ENCODE peak calls at places on chromosomes 3 and 15, in four cellular contexts. One of them, this sample, is unnamed.

GRCh38 chr3:24119321-24119751 is 174.2 kb downstream of the NR1D2 start:
- DNase-seq in osteoblast: peak; percentile 60
- DNase-seq in CD8-positive, alpha-beta memory T cell: no peak
- DNase-seq in sigmoid colon: no peak
- DNase-seq in this sample: no peak

GRCh38 chr15:75640483-75641175 is 605 bp upstream of the IMP3 start:
- DNase-seq in sigmoid colon: no peak
- DNase-seq in osteoblast: peak; percentile 88
- DNase-seq in CD8-positive, alpha-beta memory T cell: peak; percentile 71
- DNase-seq in this sample: peak; percentile 58

GRCh38 chr3:134373942-134374790 is at the start of gene AMOTL2:
- DNase-seq in CD8-positive, alpha-beta memory T cell: no peak
- DNase-seq in sigmoid colon: peak; percentile 95
- DNase-seq in osteoblast: peak; percentile 100
- DNase-seq in this sample: peak; percentile 86

GRCh38 chr3:4778119-4778518 is 201.1 kb upstream of the BHLHE40 start:
- DNase-seq in CD8-positive, alpha-beta memory T cell: no peak
- DNase-seq in sigmoid colon: no peak
- DNase-seq in osteoblast: no peak
- DNase-seq in this sample: no peak

GRCh38 chr3:170033489-170033888 is 4.3 kb upstream of the GPR160 start:
- DNase-seq in osteoblast: no peak
- DNase-seq in sigmoid colon: no peak
- DNase-seq in CD8-positive, alpha-beta memory T cell: peak; percentile 66
- DNase-seq in this sample: no peak

GRCh38 chr3:29789686-29790085 is 508.8 kb downstream of the RBMS3 start:
- DNase-seq in sigmoid colon: no peak
- DNase-seq in osteoblast: no peak
- DNase-seq in CD8-positive, alpha-beta memory T cell: no peak
- DNase-seq in this sample: no peak

GRCh38 chr3:64278631-64279030 is 53.4 kb upstream of the PRICKLE2 start:
- DNase-seq in sigmoid colon: no peak
- DNase-seq in CD8-positive, alpha-beta memory T cell: no peak
- DNase-seq in osteoblast: no peak
- DNase-seq in this sample: no peak

GRCh38 chr3:87082806-87083440 is 92.0 kb upstream of the VGLL3 start:
- DNase-seq in CD8-positive, alpha-beta memory T cell: no peak
- DNase-seq in sigmoid colon: no peak
- DNase-seq in osteoblast: peak; percentile 77
- DNase-seq in this sample: peak; percentile 57

GRCh38 chr3:6867269-6867668 is 6.4 kb downstream of the GRM7 start:
- DNase-seq in osteoblast: no peak
- DNase-seq in sigmoid colon: no peak
- DNase-seq in CD8-positive, alpha-beta memory T cell: no peak
- DNase-seq in this sample: no peak

GRCh38 chr3:39499651-39500273 is 32.3 kb downstream of the MOBP start:
- DNase-seq in osteoblast: no peak
- DNase-seq in CD8-positive, alpha-beta memory T cell: no peak
- DNase-seq in sigmoid colon: no peak
- DNase-seq in this sample: no peak

GRCh38 chr3:28347374-28348285 is 891 bp upstream of the ZCWPW2 start:
- DNase-seq in osteoblast: no peak
- DNase-seq in CD8-positive, alpha-beta memory T cell: no peak
- DNase-seq in sigmoid colon: no peak
- DNase-seq in this sample: peak; percentile 60

GRCh38 chr3:28348286-28348636 is 260 bp upstream of the ZCWPW2 start:
- DNase-seq in CD8-positive, alpha-beta memory T cell: peak; percentile 95
- DNase-seq in sigmoid colon: no peak
- DNase-seq in osteoblast: no peak
- DNase-seq in this sample: no peak

GRCh38 chr3:28343144-28343543 is 5.4 kb upstream of the ZCWPW2 start:
- DNase-seq in sigmoid colon: no peak
- DNase-seq in osteoblast: no peak
- DNase-seq in CD8-positive, alpha-beta memory T cell: no peak
- DNase-seq in this sample: no peak

GRCh38 chr3:28348637-28349396 is at the start of the genes AZI2 and ZCWPW2:
- DNase-seq in osteoblast: peak; percentile 95
- DNase-seq in CD8-positive, alpha-beta memory T cell: peak; percentile 94
- DNase-seq in sigmoid colon: peak; percentile 98
- DNase-seq in this sample: peak; percentile 92

DNA sequence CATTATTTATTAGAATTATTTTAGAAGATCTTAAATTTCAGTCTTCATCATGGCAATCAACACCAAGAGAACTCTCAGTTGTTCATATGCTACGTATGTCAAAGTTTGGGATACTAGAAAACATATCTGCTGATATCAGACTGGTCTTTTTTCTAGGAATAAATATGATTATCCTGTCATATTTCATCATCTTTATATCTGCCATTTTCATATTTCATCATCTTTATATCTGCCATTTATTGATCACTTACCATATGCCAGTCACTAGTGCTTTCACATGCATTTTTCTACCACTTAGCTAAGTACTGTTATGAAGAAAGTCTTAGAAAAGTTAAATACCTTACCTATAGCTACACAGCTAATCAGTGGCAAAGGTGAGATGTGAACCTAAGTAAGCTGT is 2.8 kb upstream of the ZCWPW2 start:
- DNase-seq in osteoblast: no peak
- DNase-seq in CD8-positive, alpha-beta memory T cell: no peak
- DNase-seq in sigmoid colon: no peak
- DNase-seq in this sample: no peak
- H3K4me1 ChIP-seq in osteoblast: peaks cover 41% of the 10 kb centered on the region
- H3K4me1 ChIP-seq in CD8-positive, alpha-beta memory T cell: peaks cover 46% of the 10 kb centered on the region
- H3K4me1 ChIP-seq in sigmoid colon: peaks cover 34% of the 10 kb centered on the region
- H3K4me1 ChIP-seq in this sample: peaks cover 34% of the 10 kb centered on the region

GRCh38 chr3:123656241-123656640 is 71.4 kb upstream of the HACD2 start:
- DNase-seq in sigmoid colon: no peak
- DNase-seq in CD8-positive, alpha-beta memory T cell: no peak
- DNase-seq in osteoblast: no peak
- DNase-seq in this sample: no peak

GRCh38 chr3:123657578-123657977 is 72.7 kb upstream of the HACD2 start:
- DNase-seq in osteoblast: no peak
- DNase-seq in CD8-positive, alpha-beta memory T cell: no peak
- DNase-seq in sigmoid colon: no peak
- DNase-seq in this sample: no peak

GRCh38 chr3:123656691-123657090 is 71.8 kb upstream of the HACD2 start:
- DNase-seq in osteoblast: no peak
- DNase-seq in CD8-positive, alpha-beta memory T cell: no peak
- DNase-seq in sigmoid colon: no peak
- DNase-seq in this sample: no peak

GRCh38 chr3:123658118-123658859 is 73.4 kb upstream of the HACD2 start:
- DNase-seq in osteoblast: no peak
- DNase-seq in sigmoid colon: peak; percentile 92
- DNase-seq in CD8-positive, alpha-beta memory T cell: no peak
- DNase-seq in this sample: no peak

GRCh38 chr3:123657111-123657510 is 72.3 kb upstream of the HACD2 start:
- DNase-seq in sigmoid colon: no peak
- DNase-seq in osteoblast: no peak
- DNase-seq in CD8-positive, alpha-beta memory T cell: no peak
- DNase-seq in this sample: no peak
- H3K4me1 ChIP-seq in sigmoid colon: peaks cover 98% of the 10 kb centered on the region
- H3K4me1 ChIP-seq in osteoblast: peaks cover 80% of the 10 kb centered on the region
- H3K4me1 ChIP-seq in CD8-positive, alpha-beta memory T cell: no peaks in the 10 kb centered on the region
- H3K4me1 ChIP-seq in this sample: no peaks in the 10 kb centered on the region

GRCh38 chr15:99121691-99122410 is 17.0 kb downstream of the SYNM start:
- DNase-seq in osteoblast: no peak
- DNase-seq in CD8-positive, alpha-beta memory T cell: no peak
- DNase-seq in sigmoid colon: no peak
- DNase-seq in this sample: no peak
- H3K4me1 ChIP-seq in osteoblast: peaks cover 27% of the 10 kb centered on the region
- H3K4me1 ChIP-seq in CD8-positive, alpha-beta memory T cell: no peaks in the 10 kb centered on the region
- H3K4me1 ChIP-seq in sigmoid colon: peaks cover 99% of the 10 kb centered on the region
- H3K4me1 ChIP-seq in this sample: peaks cover 28% of the 10 kb centered on the region

GRCh38 chr3:44958406-44958805 is 17.6 kb downstream of the ZDHHC3 start:
- DNase-seq in osteoblast: no peak
- DNase-seq in sigmoid colon: no peak
- DNase-seq in CD8-positive, alpha-beta memory T cell: no peak
- DNase-seq in this sample: peak; percentile 35
- H3K4me1 ChIP-seq in osteoblast: peaks cover 14% of the 10 kb centered on the region
- H3K4me1 ChIP-seq in sigmoid colon: no peaks in the 10 kb centered on the region
- H3K4me1 ChIP-seq in CD8-positive, alpha-beta memory T cell: no peaks in the 10 kb centered on the region
- H3K4me1 ChIP-seq in this sample: peaks cover 59% of the 10 kb centered on the region

GRCh38 chr3:62371735-62372591 is 1.4 kb downstream of the FEZF2 start:
- DNase-seq in osteoblast: no peak
- DNase-seq in CD8-positive, alpha-beta memory T cell: no peak
- DNase-seq in sigmoid colon: no peak
- DNase-seq in this sample: no peak

GRCh38 chr3:62368705-62369475 is 4.5 kb downstream of the FEZF2 start:
- DNase-seq in CD8-positive, alpha-beta memory T cell: no peak
- DNase-seq in sigmoid colon: no peak
- DNase-seq in osteoblast: peak; percentile 73
- DNase-seq in this sample: no peak

GRCh38 chr3:62369476-62369743 is 3.9 kb downstream of the FEZF2 start:
- DNase-seq in sigmoid colon: no peak
- DNase-seq in osteoblast: no peak
- DNase-seq in CD8-positive, alpha-beta memory T cell: no peak
- DNase-seq in this sample: no peak

GRCh38 chr3:62371032-62371734 is 2.2 kb downstream of the FEZF2 start:
- DNase-seq in CD8-positive, alpha-beta memory T cell: no peak
- DNase-seq in sigmoid colon: no peak
- DNase-seq in osteoblast: no peak
- DNase-seq in this sample: no peak

DNA sequence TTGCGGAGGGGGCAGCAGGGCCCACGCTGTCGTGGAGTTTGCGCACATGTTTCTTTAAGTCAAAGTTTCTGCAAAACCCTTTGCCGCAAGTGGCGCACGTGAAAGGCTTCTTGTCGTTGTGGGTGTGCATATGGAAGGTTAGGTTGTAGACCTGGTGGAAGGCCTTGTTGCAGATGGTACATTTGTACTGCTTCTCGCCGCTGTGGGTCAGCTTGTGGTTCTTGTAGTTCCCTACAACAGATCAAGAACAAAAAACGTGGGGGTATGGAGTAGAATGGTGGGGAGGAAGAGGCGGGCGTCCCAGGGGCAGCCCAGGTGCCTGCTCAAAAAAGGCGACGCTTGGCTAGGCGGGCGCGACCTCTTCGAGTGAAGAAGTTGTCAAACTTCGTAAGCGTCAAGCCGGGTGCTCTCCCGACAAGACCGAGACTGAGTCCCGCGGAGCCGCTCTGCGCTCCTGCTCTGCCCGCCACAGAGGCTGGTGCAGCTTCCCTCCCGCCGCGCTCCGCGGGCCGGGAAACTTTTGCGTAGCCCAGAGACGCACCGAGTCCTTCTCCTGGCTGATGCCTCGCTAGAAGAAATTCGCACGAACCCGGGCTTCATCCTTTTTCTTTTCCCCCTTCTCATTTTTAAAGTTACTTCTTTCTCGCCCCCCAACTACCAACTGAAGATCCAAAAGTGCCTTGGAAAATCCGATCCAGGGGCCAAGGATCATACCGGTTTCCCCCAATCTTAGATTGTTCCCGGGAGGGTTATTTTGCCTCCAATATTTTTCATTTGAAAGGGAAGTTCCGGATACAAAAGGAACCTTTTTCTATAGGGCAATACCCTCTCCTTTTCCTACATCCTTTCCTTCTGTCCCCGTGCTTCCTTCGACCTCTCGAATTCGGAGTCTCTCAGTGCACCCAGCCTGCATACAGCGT is 3.0 kb downstream of the FEZF2 start:
- DNase-seq in CD8-positive, alpha-beta memory T cell: no peak
- DNase-seq in sigmoid colon: no peak
- DNase-seq in osteoblast: no peak
- DNase-seq in this sample: no peak
- H3K4me1 ChIP-seq in CD8-positive, alpha-beta memory T cell: no peaks in the 10 kb centered on the region
- H3K4me1 ChIP-seq in sigmoid colon: peaks cover 46% of the 10 kb centered on the region
- H3K4me1 ChIP-seq in osteoblast: no peaks in the 10 kb centered on the region
- H3K4me1 ChIP-seq in this sample: no peaks in the 10 kb centered on the region

GRCh38 chr15:77454265-77454664 is 33.6 kb downstream of the HMG20A start:
- DNase-seq in osteoblast: peak; percentile 38
- DNase-seq in CD8-positive, alpha-beta memory T cell: no peak
- DNase-seq in sigmoid colon: no peak
- DNase-seq in this sample: no peak

GRCh38 chr15:77454956-77455355 is 34.3 kb downstream of the HMG20A start:
- DNase-seq in osteoblast: peak; percentile 70
- DNase-seq in CD8-positive, alpha-beta memory T cell: no peak
- DNase-seq in sigmoid colon: no peak
- DNase-seq in this sample: no peak

GRCh38 chr15:77455696-77456293 is 35.1 kb downstream of the HMG20A start:
- DNase-seq in CD8-positive, alpha-beta memory T cell: no peak
- DNase-seq in osteoblast: peak; percentile 44
- DNase-seq in sigmoid colon: no peak
- DNase-seq in this sample: no peak

GRCh38 chr15:77456746-77457618 is 36.3 kb downstream of the HMG20A start:
- DNase-seq in sigmoid colon: no peak
- DNase-seq in osteoblast: no peak
- DNase-seq in CD8-positive, alpha-beta memory T cell: no peak
- DNase-seq in this sample: no peak

DNA sequence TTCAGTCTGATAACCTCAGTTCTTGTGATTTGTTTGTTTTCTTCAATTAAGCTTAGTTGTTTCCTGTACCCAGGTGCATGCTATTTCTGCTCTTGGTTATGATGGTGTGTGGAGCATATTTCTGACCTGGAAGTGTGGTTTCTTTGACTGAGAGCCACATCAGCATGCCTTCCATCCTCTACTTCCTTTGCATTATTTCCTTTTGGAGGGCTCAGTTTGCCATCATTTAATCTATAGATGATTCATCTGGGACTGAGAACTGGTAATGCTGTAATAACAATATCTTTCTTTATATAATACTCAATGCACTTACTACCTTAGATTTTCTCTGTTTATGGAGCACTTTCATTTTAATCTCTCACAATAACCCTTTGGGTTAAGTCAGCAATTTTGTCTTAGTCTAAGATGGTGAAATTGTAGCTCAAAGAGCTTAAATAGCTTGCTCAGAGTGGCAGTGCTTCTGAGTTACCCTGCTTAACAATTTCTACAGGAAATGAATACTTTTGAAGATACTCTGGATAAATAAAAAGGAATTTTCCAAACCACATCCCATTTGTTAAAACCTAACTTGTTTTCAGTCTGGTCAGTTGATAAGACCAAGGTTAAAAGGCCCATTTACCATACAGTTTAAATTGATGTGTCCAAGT is 37.1 kb downstream of the HMG20A start:
- DNase-seq in sigmoid colon: no peak
- DNase-seq in osteoblast: no peak
- DNase-seq in CD8-positive, alpha-beta memory T cell: no peak
- DNase-seq in this sample: no peak
- H3K4me1 ChIP-seq in sigmoid colon: peaks cover 24% of the 10 kb centered on the region
- H3K4me1 ChIP-seq in osteoblast: peaks cover 58% of the 10 kb centered on the region
- H3K4me1 ChIP-seq in CD8-positive, alpha-beta memory T cell: peaks cover 29% of the 10 kb centered on the region
- H3K4me1 ChIP-seq in this sample: peaks cover 10% of the 10 kb centered on the region

GRCh38 chr3:127735767-127736693 is 63.3 kb downstream of the ABTB1 start:
- DNase-seq in sigmoid colon: peak; percentile 74
- DNase-seq in CD8-positive, alpha-beta memory T cell: no peak
- DNase-seq in osteoblast: peak; percentile 81
- DNase-seq in this sample: peak; percentile 36
- H3K4me1 ChIP-seq in sigmoid colon: peaks cover 27% of the 10 kb centered on the region
- H3K4me1 ChIP-seq in CD8-positive, alpha-beta memory T cell: no peaks in the 10 kb centered on the region
- H3K4me1 ChIP-seq in osteoblast: peaks cover 57% of the 10 kb centered on the region
- H3K4me1 ChIP-seq in this sample: peaks cover 10% of the 10 kb centered on the region

DNA sequence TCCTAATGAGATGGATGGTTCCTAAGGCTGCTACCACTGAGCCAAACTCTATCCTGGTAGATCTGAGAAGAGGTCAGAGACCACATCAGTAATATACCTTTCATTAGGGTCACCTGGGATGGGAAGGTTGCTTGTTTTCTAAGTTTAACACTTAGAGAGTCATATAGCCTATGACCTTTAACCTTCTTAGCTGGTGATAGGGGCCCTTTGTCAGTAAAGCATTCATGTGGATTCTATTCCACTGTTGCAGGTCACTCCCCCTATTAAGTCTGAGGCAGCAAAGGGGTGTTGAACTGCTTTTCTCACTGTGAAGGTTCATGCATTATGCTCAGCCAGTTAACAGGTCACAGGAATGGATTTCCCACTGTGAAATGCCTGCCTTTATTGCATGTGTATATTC is 6.1 kb upstream of the ZNF609 start:
- DNase-seq in sigmoid colon: no peak
- DNase-seq in CD8-positive, alpha-beta memory T cell: no peak
- DNase-seq in osteoblast: no peak
- DNase-seq in this sample: no peak
- H3K4me1 ChIP-seq in sigmoid colon: peaks cover 50% of the 10 kb centered on the region
- H3K4me1 ChIP-seq in CD8-positive, alpha-beta memory T cell: peaks cover 38% of the 10 kb centered on the region
- H3K4me1 ChIP-seq in osteoblast: no peaks in the 10 kb centered on the region
- H3K4me1 ChIP-seq in this sample: no peaks in the 10 kb centered on the region

This sample was measured in PC-9.